ENCODE peak calls at places on chromosomes 12 and 14, in eight cellular contexts. D is AG09319; Q is activated naive CD4-positive, alpha-beta T cell; H is colonic mucosa; V is epithelial cell of esophagus; B is esophagus muscularis mucosa; L is stimulated activated CD4-positive, alpha-beta T cell treated with anti-CD3 and anti-CD28 coated beads, TNF-alpha, amount 100 ng/mL, for 24 hours; E is stimulated activated CD8-positive, alpha-beta memory T cell treated with anti-CD3 and anti-CD28 coated beads, Interleukin-2, amount 100 ng/mL, for 1 hour. Z is an unnamed sample.

GRCh38 chr14:63960926-63961567 is 108.2 kb downstream of the SYNE2 start:
- DNase-seq in E (no peak), B (no peak), H (no peak), Q (no peak), L (no peak), V (no peak), D (no peak), Z (peak)

GRCh38 chr12:46908936-46909635 is 83.3 kb upstream of the SLC38A4 start:
- DNase-seq in H (no peak), Q (no peak), E (no peak), L (no peak), D (no peak), B (no peak), V (peak), Z (no peak)

GRCh38 chr14:100239200-100239839 is 376 bp downstream of the YY1 start:
- DNase-seq in H (peak), B (no peak), D (no peak), L (no peak), Q (no peak), V (no peak), E (no peak), Z (no peak)

GRCh38 chr12:53325539-53326061 is 4.2 kb upstream of the AAAS start:
- DNase-seq in E (no peak), Q (no peak), L (no peak), V (no peak), D (no peak), B (no peak), H (no peak), Z (no peak)

GRCh38 chr14:23364604-23365352 is at the start of gene EFS:
- DNase-seq in Q (no peak), L (no peak), V (no peak), B (no peak), H (no peak), E (no peak), D (no peak), Z (peak)

GRCh38 chr12:111425655-111426054 is 19.9 kb downstream of the SH2B3 start:
- DNase-seq in L (no peak), E (no peak), Q (no peak), D (no peak), B (no peak), H (no peak), V (peak), Z (peak)

GRCh38 chr12:133058203-133059125 is 21.2 kb downstream of the ZNF84 start:
- DNase-seq in V (no peak), B (no peak), H (no peak), L (no peak), Q (no peak), D (no peak), E (no peak), Z (peak)

GRCh38 chr14:106605548-106606448 is 1079.4 kb downstream of the TMEM121 start:
- DNase-seq in V (no peak), B (peak), H (peak), E (peak), D (no peak), L (peak), Q (peak), Z (no peak)

GRCh38 chr14:99581371-99581770 is 22.6 kb downstream of the CCDC85C start:
- DNase-seq in L (no peak), E (no peak), Q (no peak), H (no peak), V (no peak), D (no peak), B (no peak), Z (no peak)

GRCh38 chr12:116138781-116139180 is 138.7 kb downstream of the MED13L start:
- DNase-seq in H (no peak), V (peak), B (no peak), E (no peak), D (no peak), L (no peak), Q (no peak), Z (no peak)

GRCh38 chr12:70692681-70693288 is 55.6 kb upstream of the PTPRB start:
- DNase-seq in B (no peak), E (no peak), V (peak), H (no peak), L (no peak), D (no peak), Q (no peak), Z (peak)

GRCh38 chr12:105234197-105234596 is 1.8 kb downstream of the APPL2 start:
- DNase-seq in E (no peak), B (no peak), Q (no peak), L (no peak), V (no peak), D (no peak), H (no peak), Z (no peak)

GRCh38 chr12:2332947-2333346 is 280.2 kb downstream of the CACNA1C start:
- DNase-seq in Q (no peak), H (no peak), E (no peak), B (no peak), D (no peak), V (no peak), L (no peak), Z (peak)

GRCh38 chr12:25957898-25958253 is 606 bp upstream of the RASSF8 start:
- DNase-seq in D (no peak), H (no peak), E (no peak), Q (no peak), B (no peak), L (no peak), V (peak), Z (peak)

GRCh38 chr12:120062976-120063579 is 53.5 kb downstream of the RAB35 start:
- DNase-seq in H (no peak), E (no peak), Q (no peak), B (no peak), V (peak), D (no peak), L (no peak), Z (no peak)

GRCh38 chr12:130419116-130419515 is 81.4 kb downstream of the PIWIL1 start:
- DNase-seq in Q (no peak), D (no peak), B (no peak), E (no peak), V (no peak), L (no peak), H (no peak), Z (no peak)

GRCh38 chr12:132561784-132562156 is 48.6 kb downstream of the LRCOL1 start:
- DNase-seq in Q (no peak), E (no peak), V (peak), H (no peak), B (no peak), D (no peak), L (no peak), Z (no peak)

GRCh38 chr14:98014851-98015615 is 1217.9 kb downstream of the VRK1 start:
- DNase-seq in L (no peak), B (no peak), H (no peak), V (peak), D (no peak), E (no peak), Q (no peak), Z (no peak)

GRCh38 chr12:116594325-116595038 is 35.3 kb downstream of the MAP1LC3B2 start:
- DNase-seq in D (no peak), V (no peak), E (no peak), B (no peak), H (peak), Q (no peak), L (no peak), Z (no peak)

GRCh38 chr14:34220921-34221320 is 241.1 kb downstream of the SPTSSA start:
- DNase-seq in L (no peak), B (no peak), Q (no peak), E (no peak), H (no peak), D (no peak), V (no peak), Z (no peak)

GRCh38 chr12:51908876-51909592 is 1.7 kb downstream of the ACVRL1 start:
- DNase-seq in L (no peak), H (no peak), D (no peak), E (no peak), B (no peak), V (no peak), Q (no peak), Z (no peak)

GRCh38 chr14:91352101-91352500 is 65.5 kb downstream of the CCDC88C start:
- DNase-seq in E (no peak), B (no peak), L (no peak), H (no peak), V (no peak), D (no peak), Q (no peak), Z (peak)

GRCh38 chr12:110038741-110039084 is 9.6 kb downstream of the C12orf76 start:
- DNase-seq in L (no peak), Q (no peak), B (no peak), H (no peak), V (no peak), D (no peak), E (no peak), Z (no peak)

GRCh38 chr14:92675421-92675820 is 73.0 kb downstream of the LGMN start:
- DNase-seq in E (no peak), V (no peak), H (no peak), Q (no peak), L (no peak), D (no peak), B (no peak), Z (no peak)

GRCh38 chr14:74612346-74613021 is 447 bp upstream of the LTBP2 start:
- DNase-seq in V (peak), L (peak), H (peak), Q (peak), E (peak), B (no peak), D (peak), Z (peak)

Z was measured in fibroblast of lung.